ENCODE peak calls at places on chromosomes 4 and X, in five cellular contexts. Y, I, R, H and L are unnamed samples.

GRCh38 chr4:115781528-115782146 is 668.2 kb upstream of the NDST4 start:
- DNase-seq in H (no peak), R (no peak), I (no peak), Y (peak), L (peak)

GRCh38 chrX:135981010-135981409 is 4.2 kb upstream of the SLC9A6 start:
- DNase-seq in R (no peak), I (no peak), H (no peak), Y (no peak), L (no peak)

GRCh38 chr4:99998062-99998880 is 48.2 kb upstream of the H2AZ1 start:
- DNase-seq in I (peak), H (no peak), R (no peak), Y (peak), L (peak)

GRCh38 chr4:153947124-153947523 is 158.2 kb upstream of the SFRP2 start:
- DNase-seq in Y (no peak), I (no peak), H (no peak), R (no peak), L (no peak)

GRCh38 chrX:110402091-110402854 is 43.6 kb downstream of the RTL9 start:
- DNase-seq in H (peak), I (peak), Y (no peak), R (no peak), L (no peak)

GRCh38 chr4:1205641-1206298 is 33.4 kb upstream of the SPON2 start:
- DNase-seq in H (no peak), R (no peak), Y (no peak), I (no peak), L (no peak)

GRCh38 chrX:45769919-45770582 is 569.4 kb upstream of the DIPK2B start:
- DNase-seq in R (peak), I (peak), Y (no peak), H (peak), L (peak)

GRCh38 chr4:115370490-115370889 is 257.1 kb upstream of the NDST4 start:
- DNase-seq in H (no peak), I (no peak), R (no peak), Y (no peak), L (no peak)

GRCh38 chr4:84051728-84052127 is 447.4 kb downstream of the NKX6-1 start:
- DNase-seq in H (no peak), Y (no peak), R (no peak), I (no peak), L (no peak)

GRCh38 chr4:98508248-98508647 is 150.2 kb downstream of the TSPAN5 start:
- DNase-seq in Y (no peak), R (no peak), I (no peak), H (no peak), L (no peak)

GRCh38 chr4:72084587-72085011 is 52.8 kb downstream of the NPFFR2 start:
- DNase-seq in I (no peak), R (no peak), Y (no peak), H (no peak), L (no peak)

GRCh38 chr4:180197471-180197870 is 2045.7 kb upstream of the TENM3 start:
- DNase-seq in R (no peak), H (no peak), I (no peak), Y (no peak), L (no peak)

GRCh38 chr4:87540176-87541058 is 11.2 kb upstream of the SPARCL1 start:
- DNase-seq in H (no peak), I (no peak), Y (no peak), R (no peak), L (no peak)

GRCh38 chr4:91325495-91325894 is 978.3 kb upstream of the GRID2 start:
- DNase-seq in Y (no peak), H (no peak), I (peak), R (no peak), L (no peak)

GRCh38 chr4:100786481-100786880 is 268.7 kb upstream of the EMCN start:
- DNase-seq in R (no peak), I (no peak), H (no peak), Y (no peak), L (no peak)

GRCh38 chr4:2166253-2166652 is 75.7 kb downstream of the HAUS3 start:
- DNase-seq in R (no peak), H (no peak), I (no peak), Y (no peak), L (no peak)

GRCh38 chr4:144178414-144178813 is 37.9 kb upstream of the GYPA start:
- DNase-seq in Y (no peak), I (peak), R (no peak), H (no peak), L (no peak)

GRCh38 chr4:170662250-170662649 is 572.5 kb upstream of the AADAT start:
- DNase-seq in Y (no peak), I (no peak), H (no peak), R (no peak), L (no peak)

GRCh38 chrX:122586831-122587230 is 597.2 kb upstream of the GRIA3 start:
- DNase-seq in Y (no peak), I (no peak), H (no peak), R (no peak), L (no peak)

GRCh38 chr4:128574706-128575105 is 234.8 kb upstream of the JADE1 start:
- DNase-seq in I (peak), H (no peak), R (no peak), Y (peak), L (peak)

GRCh38 chrX:26783512-26784225 is 567.7 kb downstream of the MAGEB5 start:
- DNase-seq in H (no peak), Y (peak), I (peak), R (no peak), L (peak)

GRCh38 chr4:128388352-128388630 is 100.7 kb upstream of the PGRMC2 start:
- DNase-seq in H (no peak), Y (no peak), I (peak), R (no peak), L (no peak)

GRCh38 chrX:118594697-118595420 is 99.2 kb downstream of the DOCK11 start:
- DNase-seq in H (no peak), Y (no peak), I (no peak), R (no peak), L (peak)
- TF ChIP-seq CTCF in H (no peak), Y (no peak), I (no peak), R (no peak), L (no peak)

DNA sequence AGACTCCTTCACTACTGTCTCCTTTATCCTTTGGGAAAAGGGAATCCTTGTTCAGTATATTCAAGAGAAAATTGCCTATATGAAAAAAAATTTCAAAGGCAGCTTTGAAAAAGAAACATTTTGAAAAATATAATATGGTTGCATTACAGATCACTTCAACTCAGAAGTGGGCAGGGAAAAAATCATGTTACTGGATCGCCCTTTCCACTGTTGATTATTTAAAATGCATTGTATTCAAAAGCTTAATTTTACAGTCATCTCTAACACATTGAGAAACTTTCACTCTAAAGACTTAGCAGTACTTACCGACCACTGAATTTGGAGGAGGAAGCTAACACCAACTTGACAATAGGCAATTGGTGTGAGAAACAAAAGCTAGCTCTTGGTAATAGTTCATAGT is 101.8 kb downstream of the CEP135 start:
- DNase-seq in R (no peak), I (no peak), Y (peak), H (no peak), L (peak)
- H3K4me3 ChIP-seq in R (no peak), I (no peak), Y (peak), H (peak), L (no peak)

DNA sequence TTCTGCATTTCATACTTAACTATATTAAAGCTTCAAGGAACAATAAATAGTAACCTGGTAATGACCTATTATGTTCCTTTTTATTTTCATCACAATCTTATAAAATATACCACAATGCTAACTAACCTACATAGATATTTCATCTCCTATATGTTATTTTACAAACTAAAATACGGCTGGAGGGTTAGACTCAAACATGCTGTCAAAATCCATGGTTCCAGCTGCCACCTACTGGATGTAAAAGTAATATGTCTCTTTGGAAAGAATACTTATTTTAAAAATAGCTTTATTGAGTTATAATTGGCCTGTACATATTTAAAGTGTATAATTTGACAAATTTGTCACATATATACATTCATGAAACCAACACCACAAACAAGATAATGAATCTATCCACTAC is 15.0 kb downstream of the RGN start:
- DNase-seq in I (peak), Y (peak), H (no peak), R (no peak), L (peak)
- TF ChIP-seq CTCF in I (peak), Y (peak), H (peak), R (peak), L (peak)

DNA sequence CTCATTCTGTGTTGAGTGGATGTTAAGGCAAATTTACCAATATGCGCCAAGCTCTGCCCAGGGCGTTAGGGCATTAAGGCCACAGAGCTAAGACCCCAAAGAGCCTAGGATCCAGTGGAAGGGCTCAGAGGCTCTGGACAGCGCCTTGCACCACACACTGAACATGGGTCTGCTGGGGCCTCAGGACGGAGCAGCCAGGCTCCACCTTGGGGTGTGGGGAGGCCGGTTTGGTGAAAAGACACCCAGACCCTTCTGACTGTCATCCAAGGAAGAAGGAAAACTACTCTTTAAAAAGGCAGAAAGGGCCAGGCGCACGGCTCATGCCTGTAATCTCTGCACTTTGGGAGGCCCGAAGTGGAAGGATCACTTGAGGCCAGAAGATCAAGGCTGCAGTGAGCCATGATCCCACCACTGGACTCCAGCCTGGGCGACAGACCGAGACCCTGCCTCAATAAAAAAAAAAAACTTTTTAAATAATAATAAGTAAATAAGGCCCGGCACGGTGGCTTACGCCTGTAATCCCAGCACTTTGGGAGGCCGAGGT is 1.3 kb upstream of the MRFAP1 start:
- DNase-seq in R (no peak), I (no peak), H (no peak), Y (no peak), L (no peak)
- H3K4me3 ChIP-seq in R (no peak), I (no peak), H (no peak), Y (no peak), L (no peak)

GRCh38 chrX:130575831-130576404 is 174.1 kb downstream of the RBMX2 start:
- DNase-seq in Y (peak), H (no peak), R (no peak), I (peak), L (peak)
- TF ChIP-seq CTCF in Y (peak), H (peak), R (peak), I (peak), L (peak)

DNA sequence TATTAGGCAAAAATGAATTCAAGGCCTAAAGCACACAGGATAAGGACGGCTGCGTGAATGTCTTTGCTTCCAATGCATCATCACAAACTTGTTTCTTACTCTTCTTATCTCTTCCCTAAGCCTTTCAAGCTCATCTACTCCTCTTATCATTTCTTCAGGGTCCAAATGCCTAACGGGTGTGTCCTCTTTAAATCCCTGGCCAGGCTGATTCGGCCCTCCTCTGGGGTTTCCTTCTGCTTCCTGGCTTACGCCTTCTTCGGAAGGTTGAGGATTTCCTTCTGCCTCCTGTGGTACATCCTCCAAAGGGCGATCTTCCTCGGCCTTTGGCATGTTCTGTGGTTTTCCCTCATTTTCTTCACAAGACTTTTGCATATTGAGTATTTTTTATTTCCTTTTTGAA is 1.3 kb downstream of the TCEAL8 start:
- DNase-seq in R (no peak), H (no peak), I (no peak), Y (no peak), L (no peak)
- H3K4me3 ChIP-seq in R (peak), H (no peak), I (peak), Y (peak), L (no peak)

GRCh38 chr4:185638093-185638492 is 102.8 kb upstream of the PDLIM3 start:
- DNase-seq in H (no peak), R (no peak), I (no peak), Y (no peak), L (no peak)

GRCh38 chr4:185644408-185644807 is 109.1 kb upstream of the PDLIM3 start:
- DNase-seq in H (no peak), I (no peak), Y (no peak), R (no peak), L (no peak)

GRCh38 chr4:185642907-185643306 is 107.6 kb upstream of the PDLIM3 start:
- DNase-seq in H (no peak), I (no peak), R (no peak), Y (no peak), L (no peak)

GRCh38 chr4:185638548-185639301 is 103.4 kb upstream of the PDLIM3 start:
- DNase-seq in I (no peak), Y (no peak), R (no peak), H (no peak), L (no peak)

DNA sequence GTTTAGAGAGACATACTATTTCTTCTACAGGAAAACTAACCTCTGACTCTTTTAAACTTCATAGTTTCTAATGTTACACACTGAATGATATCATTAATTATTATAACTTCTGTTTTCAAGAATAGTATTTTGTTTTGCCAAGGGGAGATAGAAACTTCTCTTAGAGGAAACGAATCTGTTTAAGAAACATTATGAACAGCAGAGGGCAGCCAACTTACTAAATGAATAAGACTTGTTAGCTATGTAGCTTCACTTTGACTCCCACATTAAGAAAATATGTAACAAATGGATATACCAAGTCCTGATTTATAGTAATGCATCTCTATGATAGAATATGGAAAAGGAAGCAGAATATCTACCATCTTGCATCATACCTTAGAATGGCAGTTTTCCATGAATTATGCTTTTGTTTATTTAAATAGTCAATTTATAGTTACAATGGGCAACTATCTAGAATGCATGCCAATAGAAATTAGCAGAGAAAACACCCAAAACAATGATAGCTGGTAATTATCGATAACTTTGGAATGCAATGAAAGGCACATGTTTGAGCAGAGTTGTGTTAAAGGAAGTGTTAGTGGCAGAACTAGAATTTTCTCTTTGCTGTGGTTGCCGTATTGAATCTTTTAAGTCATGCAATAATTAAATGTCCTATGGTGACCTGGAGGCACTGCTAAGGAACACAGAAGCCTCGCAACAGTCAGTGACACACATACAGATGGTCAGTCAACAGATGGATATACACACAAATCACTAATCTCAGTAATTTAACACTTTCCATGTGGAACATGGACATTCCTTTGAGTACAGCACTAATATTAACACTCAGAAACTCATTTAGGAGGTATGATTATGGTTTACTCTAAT is 105.7 kb upstream of the PDLIM3 start:
- DNase-seq in Y (peak), R (no peak), I (peak), H (peak), L (peak)
- TF ChIP-seq CTCF in Y (peak), R (peak), I (peak), H (peak), L (peak)

DNA sequence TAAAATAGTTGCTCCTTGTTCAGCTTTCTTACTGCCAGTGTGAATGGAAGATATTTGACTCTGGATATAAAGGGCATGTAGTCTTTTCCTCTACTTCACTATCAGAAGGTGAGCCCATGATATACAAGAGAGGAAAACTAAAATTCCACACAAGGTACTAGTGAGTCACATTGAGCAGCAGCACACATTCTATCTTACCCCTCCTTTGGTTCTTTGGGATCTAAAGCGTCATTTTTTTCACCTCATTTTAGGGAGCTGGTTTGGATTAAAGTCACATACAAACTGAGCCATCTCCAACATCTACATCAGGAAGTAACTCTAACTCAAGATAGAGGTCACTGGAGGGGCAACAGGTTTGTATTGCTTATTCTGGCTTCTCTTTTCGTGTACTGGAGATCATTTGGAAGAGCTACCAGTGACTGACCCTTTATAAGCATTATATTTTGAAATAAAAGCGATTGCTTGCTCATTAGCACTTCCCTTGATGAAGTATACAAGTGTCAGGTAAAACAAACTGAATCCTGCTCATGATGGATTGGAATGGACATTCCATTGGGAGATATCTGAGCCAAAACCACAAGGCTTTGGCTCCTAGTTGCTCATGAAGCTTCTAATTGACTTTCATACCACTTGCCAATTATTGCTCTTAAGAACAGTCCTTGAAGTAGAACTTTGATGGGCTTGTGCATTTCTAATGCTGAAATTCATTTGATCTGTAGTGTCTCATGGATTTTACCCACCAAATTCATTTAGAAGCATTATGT is 124.1 kb downstream of the SPCS3 start:
- DNase-seq in I (no peak), H (no peak), R (no peak), Y (no peak), L (no peak)
- H3K4me3 ChIP-seq in I (no peak), H (no peak), R (no peak), Y (no peak), L (no peak)

DNA sequence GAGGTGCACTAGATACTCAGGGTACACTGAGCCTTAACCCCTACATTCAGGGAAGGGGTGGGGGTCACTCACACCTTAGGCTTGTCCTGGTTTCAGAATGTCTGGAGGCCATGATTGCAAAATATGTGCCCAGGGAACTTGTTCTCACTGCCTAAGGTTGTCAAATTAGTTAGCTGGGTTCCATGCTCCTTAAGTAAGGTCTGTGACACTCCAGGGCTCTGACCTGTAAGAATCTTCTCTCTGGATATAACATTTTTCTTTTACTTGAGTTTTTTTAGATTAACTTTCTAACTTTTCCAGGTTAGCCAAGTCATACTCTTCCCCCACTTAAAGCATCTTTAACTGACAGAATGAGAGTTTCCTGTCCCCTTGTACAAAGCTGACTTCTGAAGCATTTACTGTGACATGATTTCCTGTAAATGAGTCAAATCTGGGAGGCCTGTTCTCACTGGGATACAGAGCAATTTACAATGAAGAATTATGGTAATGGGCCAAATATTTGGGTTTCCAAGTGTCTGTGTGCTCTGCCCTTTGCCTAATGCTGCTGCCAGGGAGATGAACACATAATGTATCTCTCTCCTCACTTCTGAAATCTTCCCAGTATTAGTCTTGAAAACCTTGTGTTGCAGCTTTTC is 101.7 kb downstream of the GATB start:
- DNase-seq in Y (peak), H (no peak), R (no peak), I (no peak), L (no peak)
- TF ChIP-seq CTCF in Y (no peak), H (no peak), R (no peak), I (no peak), L (no peak)

DNA sequence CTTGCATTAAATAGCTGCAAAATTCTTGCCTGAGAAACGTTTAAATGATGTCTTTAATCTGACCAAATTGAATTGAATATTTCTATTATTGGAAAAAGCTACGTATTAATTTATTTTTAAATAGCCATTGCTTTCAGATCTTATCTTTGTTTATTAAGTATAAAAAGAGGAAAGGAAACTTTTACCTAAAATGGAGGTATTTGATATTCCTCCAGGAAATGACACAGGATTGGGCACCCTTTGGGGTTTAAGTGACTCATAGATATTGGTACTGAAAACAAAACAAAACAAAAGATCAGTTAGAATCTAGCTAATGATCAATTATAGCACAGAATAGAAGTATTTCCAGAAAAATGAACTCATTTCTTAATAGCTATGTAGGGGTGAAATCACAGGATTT is 34.1 kb downstream of the PLS3 start:
- DNase-seq in H (no peak), R (no peak), Y (no peak), I (no peak), L (no peak)
- H3K4me3 ChIP-seq in H (no peak), R (peak), Y (no peak), I (peak), L (no peak)